ENCODE peak calls at places on chromosomes 2 and 18, in six cellular contexts. I is choroid plexus epithelial cell, N is myocyte, C is left kidney, X is Kasumi-1, V is cardiac muscle cell. T is an unnamed sample.

GRCh38 chr2:204183608-204184007 is 247.0 kb downstream of the ICOS start:
- DNase-seq in V (no peak), C (peak), N (no peak), I (no peak), X (no peak), T (no peak)

GRCh38 chr2:45691152-45691551 is 39.7 kb downstream of the PRKCE start:
- DNase-seq in I (no peak), V (no peak), X (no peak), C (peak), N (peak), T (peak)

GRCh38 chr2:241857041-241857541 is 1.6 kb downstream of the PDCD1 start:
- DNase-seq in N (no peak), X (no peak), I (no peak), C (no peak), V (no peak), T (no peak)

GRCh38 chr18:32877371-32877770 is 104.5 kb upstream of the KLHL14 start:
- DNase-seq in I (no peak), X (no peak), N (no peak), C (no peak), V (no peak), T (no peak)

GRCh38 chr2:8692783-8693768 is 11.2 kb downstream of the ID2 start:
- DNase-seq in X (peak), N (peak), C (peak), V (no peak), I (no peak), T (peak)

GRCh38 chr2:33377048-33377447 is 99.4 kb upstream of the RASGRP3 start:
- DNase-seq in X (no peak), I (no peak), V (peak), C (no peak), N (peak), T (no peak)

GRCh38 chr2:34096552-34097171 is 497.6 kb upstream of the FAM98A start:
- DNase-seq in V (peak), X (peak), N (peak), C (peak), I (peak), T (peak)

GRCh38 chr2:65070172-65070830 is 14.1 kb downstream of the CEP68 start:
- DNase-seq in I (peak), V (peak), N (peak), C (no peak), X (no peak), T (no peak)

GRCh38 chr2:7007846-7008741 is 90.9 kb downstream of the RNF144A start:
- DNase-seq in N (peak), V (peak), I (peak), X (peak), C (peak), T (no peak)

GRCh38 chr2:7168012-7168411 is 250.8 kb downstream of the RNF144A start:
- DNase-seq in N (no peak), I (no peak), C (no peak), X (no peak), V (no peak), T (no peak)